ENCODE peak calls at places on chromosome 10, in four cellular contexts. M is Peyer's patch, K is sigmoid colon, B is mesendoderm. S is an unnamed sample. For H3K36me3, the result is how much of the 10 kb centered on the place peaks cover.

GRCh38 chr10:47287805-47288204 is 12.2 kb upstream of the GDF10 start:
- DNase-seq in M (no peak), K (no peak), B (no peak), S (no peak)

GRCh38 chr10:97888641-97889262 is 39.1 kb downstream of the GOLGA7B start:
- DNase-seq in M (peak), K (no peak), B (peak), S (peak)

GRCh38 chr10:61325596-61325995 is 127.6 kb downstream of the TMEM26 start:
- DNase-seq in M (no peak), K (no peak), B (no peak), S (no peak)

GRCh38 chr10:35752469-35753450 is 110.7 kb upstream of the FZD8 start:
- DNase-seq in M (no peak), K (no peak), B (no peak), S (no peak)

GRCh38 chr10:17731331-17731730 is 20.7 kb upstream of the TMEM236 start:
- DNase-seq in M (no peak), K (no peak), B (no peak), S (no peak)

GRCh38 chr10:73096041-73096451 is 620 bp downstream of the P4HA1 start:
- DNase-seq in M (peak), K (peak), B (peak), S (peak)

GRCh38 chr10:11176746-11177145 is 159.1 kb downstream of the CELF2 start:
- DNase-seq in M (no peak), K (no peak), B (no peak), S (no peak)

GRCh38 chr10:110208614-110209398 is 1.4 kb downstream of the MXI1 start:
- DNase-seq in M (peak), K (peak), B (no peak), S (no peak)

GRCh38 chr10:120456626-120457430 is at the start of gene PLPP4:
- DNase-seq in M (no peak), K (no peak), B (peak), S (no peak)

GRCh38 chr10:5766189-5766588 is 47.0 kb downstream of the GDI2 start:
- DNase-seq in M (no peak), K (no peak), B (no peak), S (no peak)
- H3K27ac ChIP-seq in M (no peak), K (no peak), B (no peak), S (no peak)

GRCh38 chr10:102647433-102648268 is 3.4 kb downstream of the TRIM8 start:
- DNase-seq in M (no peak), K (no peak), B (no peak), S (no peak)

GRCh38 chr10:102650655-102651454 is 6.6 kb downstream of the TRIM8 start:
- DNase-seq in M (no peak), K (no peak), B (no peak), S (no peak)

GRCh38 chr10:102648269-102648888 is 4.1 kb downstream of the TRIM8 start:
- DNase-seq in M (no peak), K (no peak), B (no peak), S (no peak)

GRCh38 chr10:102649770-102650654 is 5.7 kb downstream of the TRIM8 start:
- DNase-seq in M (no peak), K (no peak), B (peak), S (no peak)

DNA sequence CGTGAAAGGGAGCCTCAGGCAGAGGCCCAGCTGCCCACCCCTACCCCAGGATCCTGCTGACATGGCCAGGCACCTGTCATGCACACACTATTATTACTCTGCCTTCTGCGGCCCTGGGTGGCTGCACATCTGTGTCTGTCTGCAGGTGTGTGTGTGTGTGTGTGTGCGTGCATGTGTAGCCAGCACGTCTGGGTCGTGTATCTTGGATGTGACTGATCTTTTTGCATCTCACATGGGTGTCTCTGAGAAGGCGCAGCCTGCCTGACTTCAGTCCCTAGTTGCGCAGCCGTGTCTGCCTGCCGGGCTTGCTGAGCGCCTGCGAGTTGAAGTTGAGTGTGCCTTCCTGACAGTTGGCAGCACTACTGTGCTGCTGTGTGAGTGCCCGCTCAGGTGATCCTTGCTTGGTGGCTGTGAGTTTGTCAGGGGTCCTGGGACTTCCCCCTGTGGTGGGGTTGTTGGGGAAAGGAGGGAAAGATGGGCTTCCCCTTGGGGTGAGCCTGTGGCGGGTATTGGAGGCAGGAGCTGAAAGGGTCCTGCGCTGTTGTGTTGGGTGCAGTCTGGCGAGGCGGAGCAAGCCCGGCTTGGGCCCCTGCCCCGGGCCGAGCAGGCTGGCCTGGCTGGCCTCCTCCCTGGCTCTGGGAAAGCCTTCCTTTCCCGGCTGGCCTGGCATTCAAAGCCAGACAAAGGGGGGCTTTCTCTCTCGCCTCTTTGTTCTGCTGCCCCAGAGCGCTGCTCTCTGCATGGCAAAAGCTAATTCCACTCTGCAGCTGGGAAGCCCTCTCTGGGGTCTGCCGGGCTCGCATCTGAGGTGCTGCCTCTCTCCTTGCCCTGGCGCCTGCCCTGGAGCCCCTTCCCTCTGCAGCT is 4.8 kb downstream of the TRIM8 start:
- DNase-seq in M (peak), K (no peak), B (no peak), S (peak)
- H3K4me3 ChIP-seq in M (peak), K (peak), B (no peak), S (peak)

GRCh38 chr10:129725890-129726631 is 238.0 kb downstream of the EBF3 start:
- DNase-seq in M (no peak), K (no peak), B (no peak), S (no peak)
- H3K36me3 ChIP-seq in M (under half), K (under half), B (under half), S (under half)

GRCh38 chr10:102812213-102812876 is 24.9 kb downstream of the CYP17A1 start:
- DNase-seq in M (no peak), K (no peak), B (no peak), S (peak)
- H3K27ac ChIP-seq in M (no peak), K (no peak), B (no peak), S (no peak)

GRCh38 chr10:96259884-96260511 is 11.4 kb downstream of the BLNK start:
- DNase-seq in M (no peak), K (no peak), B (no peak), S (no peak)
- H3K4me3 ChIP-seq in M (no peak), K (no peak), B (no peak), S (no peak)

GRCh38 chr10:28585076-28585475 is 52.2 kb downstream of the WAC start:
- DNase-seq in M (no peak), K (no peak), B (no peak), S (no peak)

GRCh38 chr10:28592953-28593352 is 60.0 kb downstream of the WAC start:
- DNase-seq in M (no peak), K (no peak), B (peak), S (no peak)

GRCh38 chr10:28586176-28586575 is 53.3 kb downstream of the WAC start:
- DNase-seq in M (no peak), K (no peak), B (no peak), S (no peak)

GRCh38 chr10:28587270-28587969 is 54.5 kb downstream of the WAC start:
- DNase-seq in M (no peak), K (no peak), B (no peak), S (no peak)

DNA sequence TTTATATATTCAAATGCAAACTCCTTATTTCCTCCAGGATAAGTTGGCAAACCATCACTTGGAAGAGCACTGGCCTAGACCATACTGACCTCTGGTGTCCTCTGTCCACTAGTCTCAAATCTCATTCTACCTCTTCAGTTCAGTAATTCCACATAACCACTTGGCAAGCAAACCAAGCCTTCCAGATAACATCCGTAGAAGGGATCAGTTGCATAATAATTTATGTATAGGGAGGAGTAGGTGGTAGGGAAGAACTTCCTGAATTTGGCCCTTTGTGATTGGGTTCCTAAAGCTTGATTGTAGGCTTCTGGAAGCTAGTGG is 55.0 kb downstream of the WAC start:
- DNase-seq in M (no peak), K (no peak), B (peak), S (no peak)
- H3K36me3 ChIP-seq in M (half or more), K (under half), B (under half), S (half or more)

GRCh38 chr10:3072641-3073360 is 5.5 kb downstream of the PFKP start:
- DNase-seq in M (no peak), K (peak), B (no peak), S (no peak)

GRCh38 chr10:3069876-3070275 is 2.5 kb downstream of the PFKP start:
- DNase-seq in M (no peak), K (no peak), B (no peak), S (no peak)

GRCh38 chr10:3074145-3074665 is 6.9 kb downstream of the PFKP start:
- DNase-seq in M (peak), K (peak), B (no peak), S (no peak)

GRCh38 chr10:3068968-3069737 is 1.8 kb downstream of the PFKP start:
- DNase-seq in M (peak), K (no peak), B (peak), S (no peak)

GRCh38 chr10:3071405-3072198 is 4.3 kb downstream of the PFKP start:
- DNase-seq in M (no peak), K (no peak), B (no peak), S (no peak)
- H3K27ac ChIP-seq in M (no peak), K (no peak), B (no peak), S (no peak)

GRCh38 chr10:27157150-27157549 is 2.0 kb downstream of the MASTL start:
- DNase-seq in M (no peak), K (no peak), B (no peak), S (no peak)
- H3K4me3 ChIP-seq in M (no peak), K (no peak), B (no peak), S (no peak)

GRCh38 chr10:129730993-129731325 is 233.1 kb downstream of the EBF3 start:
- DNase-seq in M (peak), K (no peak), B (no peak), S (no peak)
- H3K36me3 ChIP-seq in M (under half), K (under half), B (under half), S (under half)

DNA sequence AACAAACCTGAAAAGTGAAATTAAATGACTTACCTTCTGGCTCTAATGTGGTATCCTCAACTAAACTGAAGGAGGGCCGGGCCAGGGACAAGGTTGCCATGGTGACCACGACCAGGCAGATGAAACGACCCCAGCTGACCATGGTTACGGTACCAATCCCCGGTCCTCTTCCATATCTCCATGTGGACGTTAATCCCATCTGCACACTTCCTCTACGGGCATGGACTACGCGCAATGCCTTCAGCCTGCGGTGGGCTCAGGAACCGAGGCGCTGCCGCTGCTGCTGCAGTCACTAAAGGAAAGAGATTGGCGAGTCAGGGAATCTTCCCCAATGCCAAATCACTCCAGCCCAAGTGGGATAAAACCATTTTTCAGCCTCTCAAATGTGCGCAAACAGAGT is 4.6 kb downstream of the FGFR2 start:
- DNase-seq in M (no peak), K (peak), B (no peak), S (no peak)
- H3K27ac ChIP-seq in M (no peak), K (peak), B (no peak), S (no peak)

S was measured in lower lobe of right lung.